ENCODE peak calls at places on chromosomes 1 and 21, in ten cellular contexts. One of them, this sample, is unnamed.

GRCh38 chr1:192639607-192640368 is 3.8 kb downstream of the RGS13 start:
- DNase-seq in adipocyte: peak
- DNase-seq in dermis microvascular lymphatic vessel endothelial cell: no peak
- DNase-seq in suprapubic skin: no peak
- DNase-seq in hippocampal formation: no peak
- DNase-seq in HFFc6: peak
- DNase-seq in HTR-8/SVneo: peak
- DNase-seq in dorsolateral prefrontal cortex: no peak
- DNase-seq in NCI-H1694 treated with DMSO at 0.1 percent for 48 hours: no peak
- DNase-seq in MG63: no peak
- DNase-seq in this sample: no peak

GRCh38 chr1:172266528-172267174 is 153.8 kb upstream of the C1orf105 start:
- DNase-seq in adipocyte: no peak
- DNase-seq in dermis microvascular lymphatic vessel endothelial cell: no peak
- DNase-seq in suprapubic skin: no peak
- DNase-seq in hippocampal formation: no peak
- DNase-seq in HFFc6: no peak
- DNase-seq in HTR-8/SVneo: no peak
- DNase-seq in dorsolateral prefrontal cortex: no peak
- DNase-seq in NCI-H1694 treated with DMSO at 0.1 percent for 48 hours: no peak
- DNase-seq in MG63: no peak
- DNase-seq in this sample: no peak

GRCh38 chr1:42723511-42723910 is 16.5 kb downstream of the CLDN19 start:
- DNase-seq in adipocyte: no peak
- DNase-seq in dermis microvascular lymphatic vessel endothelial cell: no peak
- DNase-seq in suprapubic skin: no peak
- DNase-seq in hippocampal formation: no peak
- DNase-seq in HFFc6: no peak
- DNase-seq in HTR-8/SVneo: no peak
- DNase-seq in dorsolateral prefrontal cortex: no peak
- DNase-seq in NCI-H1694 treated with DMSO at 0.1 percent for 48 hours: no peak
- DNase-seq in MG63: peak
- DNase-seq in this sample: no peak

GRCh38 chr1:53681647-53682368 is 57.2 kb downstream of the GLIS1 start:
- DNase-seq in adipocyte: no peak
- DNase-seq in dermis microvascular lymphatic vessel endothelial cell: peak
- DNase-seq in suprapubic skin: no peak
- DNase-seq in hippocampal formation: no peak
- DNase-seq in HFFc6: no peak
- DNase-seq in HTR-8/SVneo: no peak
- DNase-seq in dorsolateral prefrontal cortex: no peak
- DNase-seq in NCI-H1694 treated with DMSO at 0.1 percent for 48 hours: peak
- DNase-seq in MG63: no peak
- DNase-seq in this sample: peak

GRCh38 chr1:230641900-230642262 is 400 bp upstream of the COG2 start:
- DNase-seq in adipocyte: no peak
- DNase-seq in dermis microvascular lymphatic vessel endothelial cell: no peak
- DNase-seq in suprapubic skin: no peak
- DNase-seq in hippocampal formation: no peak
- DNase-seq in HFFc6: no peak
- DNase-seq in HTR-8/SVneo: no peak
- DNase-seq in dorsolateral prefrontal cortex: no peak
- DNase-seq in NCI-H1694 treated with DMSO at 0.1 percent for 48 hours: no peak
- DNase-seq in MG63: no peak
- DNase-seq in this sample: no peak

GRCh38 chr1:74772945-74773344 is 40.0 kb downstream of the TYW3 start:
- DNase-seq in adipocyte: peak
- DNase-seq in dermis microvascular lymphatic vessel endothelial cell: no peak
- DNase-seq in suprapubic skin: no peak
- DNase-seq in hippocampal formation: no peak
- DNase-seq in HFFc6: no peak
- DNase-seq in HTR-8/SVneo: no peak
- DNase-seq in dorsolateral prefrontal cortex: no peak
- DNase-seq in NCI-H1694 treated with DMSO at 0.1 percent for 48 hours: no peak
- DNase-seq in MG63: no peak
- DNase-seq in this sample: no peak

GRCh38 chr1:192108143-192108542 is 50.1 kb upstream of the RGS18 start:
- DNase-seq in adipocyte: no peak
- DNase-seq in dermis microvascular lymphatic vessel endothelial cell: no peak
- DNase-seq in suprapubic skin: no peak
- DNase-seq in hippocampal formation: no peak
- DNase-seq in HFFc6: no peak
- DNase-seq in HTR-8/SVneo: no peak
- DNase-seq in dorsolateral prefrontal cortex: no peak
- DNase-seq in NCI-H1694 treated with DMSO at 0.1 percent for 48 hours: no peak
- DNase-seq in MG63: no peak
- DNase-seq in this sample: no peak

GRCh38 chr21:43279578-43279894 is 110.7 kb downstream of the CRYAA start:
- DNase-seq in adipocyte: no peak
- DNase-seq in dermis microvascular lymphatic vessel endothelial cell: no peak
- DNase-seq in suprapubic skin: no peak
- DNase-seq in hippocampal formation: no peak
- DNase-seq in HFFc6: no peak
- DNase-seq in HTR-8/SVneo: no peak
- DNase-seq in dorsolateral prefrontal cortex: no peak
- DNase-seq in NCI-H1694 treated with DMSO at 0.1 percent for 48 hours: no peak
- DNase-seq in MG63: no peak
- DNase-seq in this sample: no peak

GRCh38 chr1:231059566-231060193 is 19.6 kb upstream of the FAM89A start:
- DNase-seq in adipocyte: peak
- DNase-seq in dermis microvascular lymphatic vessel endothelial cell: no peak
- DNase-seq in suprapubic skin: no peak
- DNase-seq in hippocampal formation: no peak
- DNase-seq in HFFc6: no peak
- DNase-seq in HTR-8/SVneo: no peak
- DNase-seq in dorsolateral prefrontal cortex: no peak
- DNase-seq in NCI-H1694 treated with DMSO at 0.1 percent for 48 hours: no peak
- DNase-seq in MG63: no peak
- DNase-seq in this sample: peak

GRCh38 chr1:153880962-153881361 is 41.8 kb downstream of the GATAD2B start:
- DNase-seq in adipocyte: peak
- DNase-seq in dermis microvascular lymphatic vessel endothelial cell: peak
- DNase-seq in suprapubic skin: peak
- DNase-seq in hippocampal formation: peak
- DNase-seq in HFFc6: peak
- DNase-seq in HTR-8/SVneo: no peak
- DNase-seq in dorsolateral prefrontal cortex: peak
- DNase-seq in NCI-H1694 treated with DMSO at 0.1 percent for 48 hours: peak
- DNase-seq in MG63: no peak
- DNase-seq in this sample: peak

This sample was measured in endothelial cell of umbilical vein.